ENCODE peak calls at places on chromosomes 4 and X, in four cellular contexts. One of them, this sample, is unnamed.

GRCh38 chr4:174590336-174590735 is 68.0 kb upstream of the HPGD start:
- DNase-seq in brain pericyte: no peak
- DNase-seq in NCI-H1436: no peak
- DNase-seq in GM12878: no peak
- DNase-seq in this sample: no peak

GRCh38 chrX:48971325-48972213 is at the start of gene KCND1:
- DNase-seq in brain pericyte: no peak
- DNase-seq in NCI-H1436: peak
- DNase-seq in GM12878: no peak
- DNase-seq in this sample: peak

GRCh38 chr4:106333186-106333585 is 16.8 kb downstream of the AIMP1 start:
- DNase-seq in brain pericyte: no peak
- DNase-seq in NCI-H1436: no peak
- DNase-seq in GM12878: no peak
- DNase-seq in this sample: no peak

GRCh38 chrX:152913354-152913753 is 15.5 kb downstream of the ZNF185 start:
- DNase-seq in brain pericyte: no peak
- DNase-seq in NCI-H1436: no peak
- DNase-seq in GM12878: no peak
- DNase-seq in this sample: no peak

GRCh38 chr4:140497776-140498636 is at the start of gene MGAT4D:
- DNase-seq in brain pericyte: no peak
- DNase-seq in NCI-H1436: no peak
- DNase-seq in GM12878: no peak
- DNase-seq in this sample: no peak

GRCh38 chr4:142567199-142567598 is 278.9 kb downstream of the INPP4B start:
- DNase-seq in brain pericyte: no peak
- DNase-seq in NCI-H1436: no peak
- DNase-seq in GM12878: no peak
- DNase-seq in this sample: no peak

GRCh38 chrX:21738145-21738949 is 19.6 kb downstream of the SMPX start:
- DNase-seq in brain pericyte: no peak
- DNase-seq in NCI-H1436: peak
- DNase-seq in GM12878: no peak
- DNase-seq in this sample: no peak

GRCh38 chr4:168408620-168409019 is 71.7 kb downstream of the DDX60L start:
- DNase-seq in brain pericyte: peak
- DNase-seq in NCI-H1436: no peak
- DNase-seq in GM12878: no peak
- DNase-seq in this sample: peak

GRCh38 chr4:153521995-153522799 is 56.0 kb downstream of the TMEM131L start:
- DNase-seq in brain pericyte: no peak
- DNase-seq in NCI-H1436: no peak
- DNase-seq in GM12878: peak
- DNase-seq in this sample: no peak

GRCh38 chrX:15146515-15146914 is 123.4 kb downstream of the ASB9 start:
- DNase-seq in brain pericyte: no peak
- DNase-seq in NCI-H1436: no peak
- DNase-seq in GM12878: no peak
- DNase-seq in this sample: peak

GRCh38 chr4:123338715-123339114 is 57.9 kb upstream of the SPRY1 start:
- DNase-seq in brain pericyte: no peak
- DNase-seq in NCI-H1436: no peak
- DNase-seq in GM12878: no peak
- DNase-seq in this sample: no peak

GRCh38 chrX:154750301-154751120 is at the start of gene GAB3:
- DNase-seq in brain pericyte: no peak
- DNase-seq in NCI-H1436: no peak
- DNase-seq in GM12878: no peak
- DNase-seq in this sample: peak

GRCh38 chr4:173146456-173146855 is 22.2 kb upstream of the GALNT7 start:
- DNase-seq in brain pericyte: no peak
- DNase-seq in NCI-H1436: no peak
- DNase-seq in GM12878: no peak
- DNase-seq in this sample: peak

This sample was measured in foreskin fibroblast.